ENCODE peak calls at places on chromosomes 16 and 17, in ten cellular contexts. D is fibroblast of mammary gland, R is upper lobe of right lung, C is fibroblast of the aortic adventitia, M is AG04450, B is prostate gland, O is H1, Y is HL-60, V is astrocyte of the spinal cord, G is choroid plexus epithelial cell. Z is an unnamed sample.

GRCh38 chr17:15892679-15893332 is 52.1 kb upstream of the ADORA2B start:
- DNase-seq in O (no peak), Y (no peak), G (peak; percentile 56), M (no peak), V (peak; percentile 66), R (no peak), D (no peak), B (peak; percentile 33), C (peak; percentile 74), Z (no peak)

GRCh38 chr17:83076930-83077329 is 2.5 kb upstream of the METRNL start:
- DNase-seq in V (no peak), B (no peak), Y (no peak), G (no peak), R (no peak), O (no peak), C (no peak), D (no peak), M (no peak), Z (peak; percentile 34)

GRCh38 chr16:80041399-80041798 is 440.9 kb upstream of the MAF start:
- DNase-seq in D (no peak), B (no peak), G (no peak), C (no peak), R (no peak), M (no peak), Y (no peak), O (no peak), V (no peak), Z (no peak)

GRCh38 chr17:65455972-65456343 is 105.5 kb downstream of the AXIN2 start:
- DNase-seq in R (no peak), Y (no peak), G (peak; percentile 31), D (peak; percentile 6), O (peak; percentile 48), B (peak; percentile 18), C (peak; percentile 32), M (no peak), V (peak; percentile 3), Z (peak; percentile 23)

GRCh38 chr16:74302341-74302740 is 5.7 kb downstream of the PSMD7 start:
- DNase-seq in B (no peak), C (no peak), V (no peak), M (no peak), O (no peak), G (no peak), D (no peak), Y (no peak), R (no peak), Z (no peak)

GRCh38 chr16:67449739-67450138 is 18.8 kb downstream of the HSD11B2 start:
- DNase-seq in O (no peak), V (no peak), B (no peak), M (no peak), Y (no peak), R (no peak), C (no peak), G (no peak), D (no peak), Z (no peak)

GRCh38 chr17:7803981-7804380 is 30.0 kb upstream of the KDM6B start:
- DNase-seq in M (no peak), Y (no peak), D (peak; percentile 37), O (no peak), G (peak; percentile 16), C (peak; percentile 5), R (peak; percentile 78), V (no peak), B (peak; percentile 32), Z (no peak)

GRCh38 chr16:66344533-66345145 is 21.9 kb upstream of the CDH5 start:
- DNase-seq in B (no peak), R (peak; percentile 16), O (no peak), G (peak; percentile 68), C (peak; percentile 68), M (no peak), V (peak; percentile 51), Y (no peak), D (peak; percentile 58), Z (no peak)

GRCh38 chr17:14575349-14575966 is 274.6 kb downstream of the HS3ST3B1 start:
- DNase-seq in R (no peak), G (peak; percentile 85), V (peak; percentile 11), O (no peak), D (peak; percentile 39), M (peak; percentile 11), C (no peak), Y (no peak), B (no peak), Z (no peak)

GRCh38 chr17:7137182-7137943 is 22.7 kb upstream of the ASGR2 start:
- DNase-seq in B (no peak), Y (no peak), O (no peak), C (no peak), D (no peak), M (no peak), R (peak; percentile 70), G (peak; percentile 53), V (no peak), Z (no peak)

GRCh38 chr17:51472670-51473069 is 212.3 kb downstream of the UTP18 start:
- DNase-seq in M (no peak), R (no peak), G (no peak), C (no peak), D (no peak), V (no peak), Y (no peak), O (no peak), B (no peak), Z (no peak)

GRCh38 chr16:71528257-71528656 is 2.0 kb downstream of the CHST4 start:
- DNase-seq in C (no peak), O (no peak), Y (no peak), G (no peak), R (no peak), M (no peak), B (no peak), V (no peak), D (no peak), Z (no peak)

GRCh38 chr17:49434821-49435581 is 20.3 kb upstream of the PHB1 start:
- DNase-seq in V (peak; percentile 43), M (no peak), R (no peak), D (peak; percentile 57), B (peak; percentile 42), C (peak; percentile 51), G (peak; percentile 60), Y (peak; percentile 42), O (peak; percentile 87), Z (peak; percentile 45)

GRCh38 chr17:44308865-44309264 is 464 bp downstream of the RUNDC3A start:
- DNase-seq in V (no peak), R (no peak), O (no peak), G (no peak), Y (no peak), C (no peak), B (no peak), D (no peak), M (no peak), Z (no peak)
- H3K4me3 ChIP-seq in V (no peak overlapping the region), R (peak overlapping the region; percentile 51), O (peak overlapping the region; percentile 27), G (no peak overlapping the region), Y (peak overlapping the region; percentile 12), C (no peak overlapping the region), B (peak overlapping the region; percentile 33), D (no peak overlapping the region), M (peak overlapping the region; percentile 22), Z (no peak overlapping the region)

GRCh38 chr16:10578474-10579316 is 1.7 kb downstream of the EMP2 start:
- DNase-seq in G (no peak), V (no peak), D (no peak), R (peak; percentile 88), Y (no peak), B (peak; percentile 56), O (no peak), M (no peak), C (peak; percentile 20), Z (no peak)
- H3K4me3 ChIP-seq in G (no peak overlapping the region), V (no peak overlapping the region), D (peak overlapping the region; percentile 75), R (peak overlapping the region; percentile 69), Y (no peak overlapping the region), B (peak overlapping the region; percentile 98), O (no peak overlapping the region), M (no peak overlapping the region), C (peak overlapping the region; percentile 47), Z (peak overlapping the region; percentile 75)

DNA sequence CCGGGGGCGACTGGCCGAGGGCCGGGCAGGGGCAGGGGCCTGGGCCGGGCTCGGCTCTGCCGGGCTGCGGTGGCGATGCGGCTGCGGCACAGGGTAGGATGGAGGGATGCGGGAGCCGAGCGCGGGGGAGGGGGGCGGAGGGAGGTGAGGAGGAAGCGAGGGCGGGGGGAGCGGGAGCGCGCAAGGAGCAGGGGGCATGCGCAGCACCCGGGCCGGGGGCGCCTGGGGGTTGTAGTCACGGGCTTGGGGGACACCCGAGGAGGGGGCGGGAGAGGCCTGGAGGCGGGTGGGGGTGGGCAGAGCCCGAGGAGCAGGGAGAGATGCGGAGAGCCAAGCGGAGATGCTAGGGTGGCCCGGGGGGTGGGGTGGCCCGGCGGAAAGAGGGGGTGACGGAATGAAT is at the start of gene STX1B:
- DNase-seq in V (peak; percentile 38), O (peak; percentile 87), D (no peak), C (no peak), R (no peak), Y (no peak), B (no peak), G (no peak), M (no peak), Z (no peak)
- H3K4me3 ChIP-seq in V (peak within 1 kb of the TSS; percentile 49), O (peak within 1 kb of the TSS; percentile 42), D (peak within 1 kb of the TSS; percentile 44), C (peak within 1 kb of the TSS; percentile 51), R (no peak within 1 kb of the TSS), Y (no peak within 1 kb of the TSS), B (no peak within 1 kb of the TSS), G (peak within 1 kb of the TSS; percentile 51), M (peak within 1 kb of the TSS; percentile 64), Z (no peak within 1 kb of the TSS)

GRCh38 chr16:49619811-49620157 is 236.1 kb downstream of the ZNF423 start:
- DNase-seq in O (peak; percentile 29), M (no peak), D (no peak), R (no peak), V (no peak), C (no peak), B (no peak), G (no peak), Y (no peak), Z (no peak)

GRCh38 chr16:49620868-49621239 is 235.1 kb downstream of the ZNF423 start:
- DNase-seq in B (no peak), R (no peak), C (no peak), D (no peak), O (no peak), G (peak; percentile 28), V (no peak), M (no peak), Y (no peak), Z (no peak)

GRCh38 chr16:49618955-49619354 is 237.0 kb downstream of the ZNF423 start:
- DNase-seq in C (no peak), R (no peak), O (peak; percentile 2), D (no peak), V (no peak), G (no peak), Y (no peak), B (no peak), M (no peak), Z (no peak)

GRCh38 chr16:49621240-49622083 is 234.4 kb downstream of the ZNF423 start:
- DNase-seq in G (peak; percentile 33), B (no peak), V (peak; percentile 55), Y (no peak), C (no peak), D (no peak), O (no peak), R (no peak), M (no peak), Z (no peak)

DNA sequence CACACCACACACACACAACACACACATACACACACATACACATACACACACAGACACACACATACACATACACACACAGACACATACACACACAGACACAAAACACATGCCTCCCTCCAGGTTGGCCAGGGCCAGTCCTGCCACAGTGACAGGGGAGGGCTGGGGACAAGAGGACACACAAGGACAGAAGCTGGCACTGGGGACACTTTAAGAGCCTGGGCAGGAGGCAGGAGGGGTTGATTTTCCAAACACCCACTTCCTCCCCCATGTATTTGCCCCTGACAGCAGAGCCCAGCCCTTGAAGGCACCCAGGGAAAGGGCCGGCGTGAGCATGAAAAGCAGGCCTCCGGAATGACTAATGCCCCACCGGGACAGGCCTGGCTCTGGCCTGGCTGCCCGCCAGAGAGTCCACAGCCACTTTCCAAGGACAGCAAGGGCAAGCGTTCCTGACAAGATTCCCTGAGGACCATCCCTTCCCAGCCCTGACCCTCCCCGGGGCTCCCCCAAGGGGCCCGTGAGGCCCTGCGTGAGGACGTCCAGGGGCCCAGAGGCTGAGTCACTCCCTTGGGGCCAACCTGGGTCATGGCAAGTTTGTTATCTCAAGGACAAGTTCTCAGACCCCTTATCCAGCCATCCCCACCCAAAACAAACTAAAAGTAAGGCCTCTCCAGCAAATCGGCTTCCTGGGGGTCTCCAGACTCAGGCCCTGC is 235.6 kb downstream of the ZNF423 start:
- DNase-seq in O (no peak), D (peak; percentile 74), C (peak; percentile 81), B (no peak), Y (no peak), G (peak; percentile 70), M (no peak), V (peak; percentile 77), R (no peak), Z (peak; percentile 33)
- H3K4me3 ChIP-seq in O (no peak overlapping the region), D (no peak overlapping the region), C (no peak overlapping the region), B (no peak overlapping the region), Y (no peak overlapping the region), G (no peak overlapping the region), M (no peak overlapping the region), V (no peak overlapping the region), R (no peak overlapping the region), Z (no peak overlapping the region)

Z was measured in MG63.